ENCODE peak calls at places on chromosomes 3 and 15, in six cellular contexts. One of them, this sample, is unnamed.

GRCh38 chr3:123036352-123037014 is 8.9 kb upstream of the SEMA5B start:
- DNase-seq in cardiac fibroblast: peak
- DNase-seq in hepatocyte: peak
- DNase-seq in colonic mucosa: no peak
- DNase-seq in endothelial cell of umbilical vein: no peak
- DNase-seq in NB4: peak
- DNase-seq in this sample: no peak

GRCh38 chr3:136562031-136562430 is 190.1 kb downstream of the STAG1 start:
- DNase-seq in cardiac fibroblast: no peak
- DNase-seq in hepatocyte: no peak
- DNase-seq in colonic mucosa: no peak
- DNase-seq in endothelial cell of umbilical vein: no peak
- DNase-seq in NB4: no peak
- DNase-seq in this sample: no peak

GRCh38 chr15:78364233-78364632 is 24.1 kb downstream of the CRABP1 start:
- DNase-seq in cardiac fibroblast: no peak
- DNase-seq in hepatocyte: peak
- DNase-seq in colonic mucosa: no peak
- DNase-seq in endothelial cell of umbilical vein: no peak
- DNase-seq in NB4: no peak
- DNase-seq in this sample: no peak

GRCh38 chr15:94305133-94305532 is 73.8 kb downstream of the MCTP2 start:
- DNase-seq in cardiac fibroblast: no peak
- DNase-seq in hepatocyte: no peak
- DNase-seq in colonic mucosa: no peak
- DNase-seq in endothelial cell of umbilical vein: no peak
- DNase-seq in NB4: peak
- DNase-seq in this sample: no peak

GRCh38 chr3:155101398-155101797 is 21.3 kb downstream of the MME start:
- DNase-seq in cardiac fibroblast: peak
- DNase-seq in hepatocyte: no peak
- DNase-seq in colonic mucosa: no peak
- DNase-seq in endothelial cell of umbilical vein: no peak
- DNase-seq in NB4: no peak
- DNase-seq in this sample: no peak

GRCh38 chr15:42146551-42147430 is 9.6 kb downstream of the PLA2G4F start:
- DNase-seq in cardiac fibroblast: no peak
- DNase-seq in hepatocyte: no peak
- DNase-seq in colonic mucosa: no peak
- DNase-seq in endothelial cell of umbilical vein: no peak
- DNase-seq in NB4: no peak
- DNase-seq in this sample: no peak

GRCh38 chr15:50353999-50354837 is 780 bp downstream of the GABPB1 start:
- DNase-seq in cardiac fibroblast: peak
- DNase-seq in hepatocyte: peak
- DNase-seq in colonic mucosa: peak
- DNase-seq in endothelial cell of umbilical vein: peak
- DNase-seq in NB4: peak
- DNase-seq in this sample: peak

GRCh38 chr15:47484119-47484518 is 233.2 kb upstream of the SEMA6D start:
- DNase-seq in cardiac fibroblast: peak
- DNase-seq in hepatocyte: no peak
- DNase-seq in colonic mucosa: no peak
- DNase-seq in endothelial cell of umbilical vein: peak
- DNase-seq in NB4: peak
- DNase-seq in this sample: no peak

GRCh38 chr3:4633078-4634004 is 140.2 kb downstream of the ITPR1 start:
- DNase-seq in cardiac fibroblast: peak
- DNase-seq in hepatocyte: peak
- DNase-seq in colonic mucosa: no peak
- DNase-seq in endothelial cell of umbilical vein: peak
- DNase-seq in NB4: peak
- DNase-seq in this sample: peak

GRCh38 chr15:89475688-89476087 is 20.7 kb downstream of the RHCG start:
- DNase-seq in cardiac fibroblast: no peak
- DNase-seq in hepatocyte: no peak
- DNase-seq in colonic mucosa: no peak
- DNase-seq in endothelial cell of umbilical vein: no peak
- DNase-seq in NB4: no peak
- DNase-seq in this sample: no peak

GRCh38 chr15:91224750-91225380 is 124.8 kb downstream of the SV2B start:
- DNase-seq in cardiac fibroblast: peak
- DNase-seq in hepatocyte: peak
- DNase-seq in colonic mucosa: peak
- DNase-seq in endothelial cell of umbilical vein: peak
- DNase-seq in NB4: peak
- DNase-seq in this sample: no peak

GRCh38 chr3:31699309-31699953 is 166.7 kb downstream of the STT3B start:
- DNase-seq in cardiac fibroblast: peak
- DNase-seq in hepatocyte: no peak
- DNase-seq in colonic mucosa: no peak
- DNase-seq in endothelial cell of umbilical vein: peak
- DNase-seq in NB4: peak
- DNase-seq in this sample: peak

GRCh38 chr3:182364323-182364722 is 429.0 kb upstream of the ATP11B start:
- DNase-seq in cardiac fibroblast: no peak
- DNase-seq in hepatocyte: no peak
- DNase-seq in colonic mucosa: no peak
- DNase-seq in endothelial cell of umbilical vein: no peak
- DNase-seq in NB4: no peak
- DNase-seq in this sample: no peak

GRCh38 chr3:182981038-182981380 is 671 bp upstream of the DCUN1D1 start:
- DNase-seq in cardiac fibroblast: no peak
- DNase-seq in hepatocyte: no peak
- DNase-seq in colonic mucosa: no peak
- DNase-seq in endothelial cell of umbilical vein: no peak
- DNase-seq in NB4: no peak
- DNase-seq in this sample: no peak

GRCh38 chr15:29820802-29821160 is 1.5 kb downstream of the TJP1 start:
- DNase-seq in cardiac fibroblast: no peak
- DNase-seq in hepatocyte: no peak
- DNase-seq in colonic mucosa: no peak
- DNase-seq in endothelial cell of umbilical vein: peak
- DNase-seq in NB4: no peak
- DNase-seq in this sample: no peak

GRCh38 chr3:155744091-155744625 is 713 bp downstream of the PLCH1 start:
- DNase-seq in cardiac fibroblast: peak
- DNase-seq in hepatocyte: peak
- DNase-seq in colonic mucosa: peak
- DNase-seq in endothelial cell of umbilical vein: no peak
- DNase-seq in NB4: peak
- DNase-seq in this sample: no peak

GRCh38 chr15:63971904-63972303 is 74.4 kb downstream of the DAPK2 start:
- DNase-seq in cardiac fibroblast: no peak
- DNase-seq in hepatocyte: no peak
- DNase-seq in colonic mucosa: peak
- DNase-seq in endothelial cell of umbilical vein: no peak
- DNase-seq in NB4: no peak
- DNase-seq in this sample: no peak

GRCh38 chr15:52217186-52217585 is 26.0 kb upstream of the GNB5 start:
- DNase-seq in cardiac fibroblast: no peak
- DNase-seq in hepatocyte: no peak
- DNase-seq in colonic mucosa: peak
- DNase-seq in endothelial cell of umbilical vein: no peak
- DNase-seq in NB4: peak
- DNase-seq in this sample: no peak
- TF ChIP-seq CTCF in cardiac fibroblast: peak
- TF ChIP-seq CTCF in hepatocyte: no peak
- TF ChIP-seq CTCF in colonic mucosa: no peak
- TF ChIP-seq CTCF in endothelial cell of umbilical vein: no peak
- TF ChIP-seq CTCF in NB4: peak
- TF ChIP-seq CTCF in this sample: peak

GRCh38 chr3:171183042-171183441 is 156.5 kb upstream of the SLC2A2 start:
- DNase-seq in cardiac fibroblast: peak
- DNase-seq in hepatocyte: peak
- DNase-seq in colonic mucosa: peak
- DNase-seq in endothelial cell of umbilical vein: no peak
- DNase-seq in NB4: no peak
- DNase-seq in this sample: no peak
- TF ChIP-seq CTCF in cardiac fibroblast: no peak
- TF ChIP-seq CTCF in hepatocyte: peak
- TF ChIP-seq CTCF in colonic mucosa: peak
- TF ChIP-seq CTCF in endothelial cell of umbilical vein: peak
- TF ChIP-seq CTCF in NB4: no peak
- TF ChIP-seq CTCF in this sample: peak

GRCh38 chr3:170808041-170808440 is 62.0 kb downstream of the RPL22L1 start:
- DNase-seq in cardiac fibroblast: no peak
- DNase-seq in hepatocyte: no peak
- DNase-seq in colonic mucosa: no peak
- DNase-seq in endothelial cell of umbilical vein: peak
- DNase-seq in NB4: no peak
- DNase-seq in this sample: no peak

GRCh38 chr3:170806676-170807075 is 63.3 kb downstream of the RPL22L1 start:
- DNase-seq in cardiac fibroblast: no peak
- DNase-seq in hepatocyte: no peak
- DNase-seq in colonic mucosa: no peak
- DNase-seq in endothelial cell of umbilical vein: no peak
- DNase-seq in NB4: no peak
- DNase-seq in this sample: no peak

GRCh38 chr3:170809975-170810357 is 60.0 kb downstream of the RPL22L1 start:
- DNase-seq in cardiac fibroblast: peak
- DNase-seq in hepatocyte: peak
- DNase-seq in colonic mucosa: no peak
- DNase-seq in endothelial cell of umbilical vein: peak
- DNase-seq in NB4: peak
- DNase-seq in this sample: peak

GRCh38 chr3:170811515-170811914 is 58.5 kb downstream of the RPL22L1 start:
- DNase-seq in cardiac fibroblast: peak
- DNase-seq in hepatocyte: peak
- DNase-seq in colonic mucosa: no peak
- DNase-seq in endothelial cell of umbilical vein: peak
- DNase-seq in NB4: no peak
- DNase-seq in this sample: peak

GRCh38 chr3:170809021-170809974 is 60.7 kb downstream of the RPL22L1 start:
- DNase-seq in cardiac fibroblast: peak
- DNase-seq in hepatocyte: peak
- DNase-seq in colonic mucosa: peak
- DNase-seq in endothelial cell of umbilical vein: peak
- DNase-seq in NB4: peak
- DNase-seq in this sample: peak
- TF ChIP-seq CTCF in cardiac fibroblast: peak
- TF ChIP-seq CTCF in hepatocyte: peak
- TF ChIP-seq CTCF in colonic mucosa: peak
- TF ChIP-seq CTCF in endothelial cell of umbilical vein: peak
- TF ChIP-seq CTCF in NB4: peak
- TF ChIP-seq CTCF in this sample: peak

DNA sequence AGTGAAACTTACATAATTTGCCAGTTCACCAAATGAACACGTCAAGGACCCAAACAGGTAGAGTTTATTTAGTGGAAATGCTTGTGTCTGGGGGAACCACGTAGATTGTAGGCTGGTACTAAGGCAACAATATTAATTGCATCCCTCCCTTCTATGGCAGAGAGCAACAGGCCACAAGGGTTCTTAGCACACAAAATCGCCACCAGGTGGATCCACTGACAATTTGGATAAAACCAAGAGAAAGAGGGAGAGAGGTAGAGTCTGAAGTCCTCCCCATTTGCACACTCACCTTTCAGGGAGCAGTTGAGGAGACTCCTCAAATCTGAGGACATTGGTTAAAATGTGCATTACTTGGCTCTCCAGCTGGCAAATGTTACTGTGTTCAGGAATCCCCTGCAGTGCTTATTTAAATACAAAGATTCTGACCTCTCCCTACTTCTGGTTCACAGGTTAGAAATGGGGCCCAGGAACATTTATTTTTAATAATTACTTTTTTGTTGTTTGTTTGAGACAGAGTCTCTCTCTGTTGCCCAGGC is 181.0 kb upstream of the FEZF2 start:
- DNase-seq in cardiac fibroblast: peak
- DNase-seq in hepatocyte: no peak
- DNase-seq in colonic mucosa: no peak
- DNase-seq in endothelial cell of umbilical vein: no peak
- DNase-seq in NB4: peak
- DNase-seq in this sample: no peak
- TF ChIP-seq CTCF in cardiac fibroblast: peak
- TF ChIP-seq CTCF in hepatocyte: peak
- TF ChIP-seq CTCF in colonic mucosa: no peak
- TF ChIP-seq CTCF in endothelial cell of umbilical vein: peak
- TF ChIP-seq CTCF in NB4: no peak
- TF ChIP-seq CTCF in this sample: peak

GRCh38 chr15:98067339-98067738 is 106.8 kb downstream of the ARRDC4 start:
- DNase-seq in cardiac fibroblast: no peak
- DNase-seq in hepatocyte: no peak
- DNase-seq in colonic mucosa: no peak
- DNase-seq in endothelial cell of umbilical vein: peak
- DNase-seq in NB4: no peak
- DNase-seq in this sample: peak
- TF ChIP-seq CTCF in cardiac fibroblast: no peak
- TF ChIP-seq CTCF in hepatocyte: no peak
- TF ChIP-seq CTCF in colonic mucosa: no peak
- TF ChIP-seq CTCF in endothelial cell of umbilical vein: no peak
- TF ChIP-seq CTCF in NB4: no peak
- TF ChIP-seq CTCF in this sample: no peak

GRCh38 chr3:141920701-141921100 is 44.3 kb downstream of the ATP1B3 start:
- DNase-seq in cardiac fibroblast: no peak
- DNase-seq in hepatocyte: no peak
- DNase-seq in colonic mucosa: peak
- DNase-seq in endothelial cell of umbilical vein: no peak
- DNase-seq in NB4: no peak
- DNase-seq in this sample: no peak
- TF ChIP-seq CTCF in cardiac fibroblast: no peak
- TF ChIP-seq CTCF in hepatocyte: no peak
- TF ChIP-seq CTCF in colonic mucosa: no peak
- TF ChIP-seq CTCF in endothelial cell of umbilical vein: no peak
- TF ChIP-seq CTCF in NB4: no peak
- TF ChIP-seq CTCF in this sample: no peak

GRCh38 chr3:481680-482079 is 285.1 kb downstream of the CHL1 start:
- DNase-seq in cardiac fibroblast: peak
- DNase-seq in hepatocyte: peak
- DNase-seq in colonic mucosa: no peak
- DNase-seq in endothelial cell of umbilical vein: no peak
- DNase-seq in NB4: peak
- DNase-seq in this sample: no peak
- TF ChIP-seq CTCF in cardiac fibroblast: no peak
- TF ChIP-seq CTCF in hepatocyte: peak
- TF ChIP-seq CTCF in colonic mucosa: no peak
- TF ChIP-seq CTCF in endothelial cell of umbilical vein: no peak
- TF ChIP-seq CTCF in NB4: peak
- TF ChIP-seq CTCF in this sample: peak

DNA sequence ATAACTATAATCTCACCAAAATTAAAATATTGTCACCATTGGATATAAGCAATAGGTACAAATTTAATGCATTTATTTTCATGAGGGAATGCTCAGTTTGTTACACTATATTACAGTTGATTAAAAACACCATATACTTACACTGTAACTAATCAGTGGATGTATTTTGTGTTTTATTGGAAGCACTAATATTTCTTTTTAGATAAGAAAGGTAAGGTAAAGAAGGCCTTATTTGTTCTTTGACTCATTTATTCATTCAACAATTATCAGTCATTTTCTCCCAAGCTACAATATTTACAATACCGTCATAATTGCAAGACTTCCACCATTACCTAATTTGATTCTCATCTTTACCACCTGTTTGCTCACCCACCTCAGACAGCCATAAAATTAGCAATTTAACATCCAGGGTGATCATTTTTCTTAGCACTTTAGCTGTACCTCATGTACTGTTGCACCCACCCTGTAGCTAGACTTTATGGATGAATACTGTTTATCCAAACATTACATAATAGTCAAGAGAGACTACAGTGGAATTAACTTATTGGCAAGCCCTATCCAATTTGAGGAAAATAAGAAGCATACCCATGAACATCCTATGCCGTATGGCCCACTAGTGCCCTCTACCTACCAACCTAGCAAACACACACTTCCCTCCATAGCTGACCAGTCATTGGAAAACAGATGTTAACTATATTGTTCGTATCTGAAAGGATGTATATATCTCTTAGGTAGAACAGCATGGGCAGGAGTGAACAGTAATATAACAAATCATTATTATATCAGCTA is 229.6 kb downstream of the BBX start:
- DNase-seq in cardiac fibroblast: peak
- DNase-seq in hepatocyte: peak
- DNase-seq in colonic mucosa: peak
- DNase-seq in endothelial cell of umbilical vein: peak
- DNase-seq in NB4: peak
- DNase-seq in this sample: peak
- TF ChIP-seq CTCF in cardiac fibroblast: peak
- TF ChIP-seq CTCF in hepatocyte: peak
- TF ChIP-seq CTCF in colonic mucosa: peak
- TF ChIP-seq CTCF in endothelial cell of umbilical vein: peak
- TF ChIP-seq CTCF in NB4: peak
- TF ChIP-seq CTCF in this sample: peak

This sample was measured in HFFc6.